ENCODE peak calls at places on chromosomes 11 and 22, in four cellular contexts. One of them, this sample, is unnamed.

GRCh38 chr11:125871391-125872137 is 15.9 kb upstream of the HYLS1 start:
- DNase-seq in neural progenitor cell: peak; percentile 78
- DNase-seq in astrocyte of the hippocampus: peak; percentile 48
- DNase-seq in NCI-H510A treated with DMSO at 0.1 percent for 48 hours: no peak
- DNase-seq in this sample: no peak

GRCh38 chr22:20522828-20523117 is 15.4 kb downstream of the MED15 start:
- DNase-seq in neural progenitor cell: no peak
- DNase-seq in astrocyte of the hippocampus: no peak
- DNase-seq in NCI-H510A treated with DMSO at 0.1 percent for 48 hours: no peak
- DNase-seq in this sample: no peak

GRCh38 chr22:25736378-25737011 is 5.5 kb upstream of the MYO18B start:
- DNase-seq in NCI-H510A treated with DMSO at 0.1 percent for 48 hours: no peak
- DNase-seq in astrocyte of the hippocampus: no peak
- DNase-seq in neural progenitor cell: no peak
- DNase-seq in this sample: no peak

GRCh38 chr11:587978-588380 is 11.7 kb downstream of the PHRF1 start:
- DNase-seq in NCI-H510A treated with DMSO at 0.1 percent for 48 hours: no peak
- DNase-seq in astrocyte of the hippocampus: peak; percentile 66
- DNase-seq in neural progenitor cell: no peak
- DNase-seq in this sample: no peak

GRCh38 chr22:48937032-48937639 is 890.5 kb downstream of the BRD1 start:
- DNase-seq in astrocyte of the hippocampus: no peak
- DNase-seq in neural progenitor cell: no peak
- DNase-seq in NCI-H510A treated with DMSO at 0.1 percent for 48 hours: peak; percentile 40
- DNase-seq in this sample: no peak

GRCh38 chr22:48694296-48694883 is 1133.3 kb downstream of the BRD1 start:
- DNase-seq in astrocyte of the hippocampus: no peak
- DNase-seq in neural progenitor cell: no peak
- DNase-seq in NCI-H510A treated with DMSO at 0.1 percent for 48 hours: no peak
- DNase-seq in this sample: no peak

GRCh38 chr11:12287374-12288211 is 89.8 kb upstream of the PARVA start:
- DNase-seq in astrocyte of the hippocampus: peak; percentile 97
- DNase-seq in NCI-H510A treated with DMSO at 0.1 percent for 48 hours: no peak
- DNase-seq in neural progenitor cell: peak; percentile 82
- DNase-seq in this sample: peak; percentile 87

GRCh38 chr22:22948651-22949611 is 61.3 kb downstream of the IGLL5 start:
- DNase-seq in NCI-H510A treated with DMSO at 0.1 percent for 48 hours: no peak
- DNase-seq in astrocyte of the hippocampus: no peak
- DNase-seq in neural progenitor cell: no peak
- DNase-seq in this sample: no peak

GRCh38 chr11:93051181-93051580 is 81.7 kb downstream of the MTNR1B start:
- DNase-seq in NCI-H510A treated with DMSO at 0.1 percent for 48 hours: no peak
- DNase-seq in astrocyte of the hippocampus: no peak
- DNase-seq in neural progenitor cell: no peak
- DNase-seq in this sample: no peak

GRCh38 chr11:47186076-47186936 is at the start of gene PACSIN3:
- DNase-seq in astrocyte of the hippocampus: peak; percentile 81
- DNase-seq in NCI-H510A treated with DMSO at 0.1 percent for 48 hours: no peak
- DNase-seq in neural progenitor cell: peak; percentile 75
- DNase-seq in this sample: no peak

GRCh38 chr11:114061053-114062049 is 1.8 kb downstream of the ZBTB16 start:
- DNase-seq in neural progenitor cell: peak; percentile 55
- DNase-seq in astrocyte of the hippocampus: peak; percentile 52
- DNase-seq in NCI-H510A treated with DMSO at 0.1 percent for 48 hours: no peak
- DNase-seq in this sample: no peak

GRCh38 chr11:63682045-63682915 is 980 bp downstream of the RTN3 start:
- DNase-seq in astrocyte of the hippocampus: peak; percentile 41
- DNase-seq in NCI-H510A treated with DMSO at 0.1 percent for 48 hours: peak; percentile 26
- DNase-seq in neural progenitor cell: peak; percentile 63
- DNase-seq in this sample: no peak

GRCh38 chr22:40203568-40203967 is 25.8 kb downstream of the TNRC6B start:
- DNase-seq in neural progenitor cell: no peak
- DNase-seq in NCI-H510A treated with DMSO at 0.1 percent for 48 hours: peak; percentile 15
- DNase-seq in astrocyte of the hippocampus: peak; percentile 40
- DNase-seq in this sample: no peak

GRCh38 chr22:27992294-27993165 is 73.5 kb upstream of the PITPNB start:
- DNase-seq in astrocyte of the hippocampus: no peak
- DNase-seq in neural progenitor cell: no peak
- DNase-seq in NCI-H510A treated with DMSO at 0.1 percent for 48 hours: no peak
- DNase-seq in this sample: no peak

GRCh38 chr22:19565382-19565902 is 41.2 kb upstream of the CLDN5 start:
- DNase-seq in neural progenitor cell: no peak
- DNase-seq in astrocyte of the hippocampus: no peak
- DNase-seq in NCI-H510A treated with DMSO at 0.1 percent for 48 hours: no peak
- DNase-seq in this sample: no peak

GRCh38 chr11:94417386-94417987 is 16.3 kb upstream of the GPR83 start:
- DNase-seq in neural progenitor cell: peak; percentile 54
- DNase-seq in astrocyte of the hippocampus: peak; percentile 60
- DNase-seq in NCI-H510A treated with DMSO at 0.1 percent for 48 hours: peak; percentile 12
- DNase-seq in this sample: no peak

GRCh38 chr11:13169709-13170108 is 107.9 kb upstream of the BMAL1 start:
- DNase-seq in neural progenitor cell: no peak
- DNase-seq in astrocyte of the hippocampus: peak; percentile 91
- DNase-seq in NCI-H510A treated with DMSO at 0.1 percent for 48 hours: no peak
- DNase-seq in this sample: peak; percentile 42

GRCh38 chr11:82796970-82797594 is 63.4 kb upstream of the FAM181B start:
- DNase-seq in astrocyte of the hippocampus: peak; percentile 18
- DNase-seq in NCI-H510A treated with DMSO at 0.1 percent for 48 hours: no peak
- DNase-seq in neural progenitor cell: no peak
- DNase-seq in this sample: no peak

GRCh38 chr22:49715450-49715849 is 112.2 kb downstream of the BRD1 start:
- DNase-seq in neural progenitor cell: no peak
- DNase-seq in astrocyte of the hippocampus: no peak
- DNase-seq in NCI-H510A treated with DMSO at 0.1 percent for 48 hours: no peak
- DNase-seq in this sample: no peak

GRCh38 chr22:33971561-33971961 is 51.3 kb upstream of the LARGE1 start:
- DNase-seq in NCI-H510A treated with DMSO at 0.1 percent for 48 hours: no peak
- DNase-seq in neural progenitor cell: peak; percentile 10
- DNase-seq in astrocyte of the hippocampus: no peak
- DNase-seq in this sample: no peak

GRCh38 chr11:60978546-60979380 is 7.3 kb downstream of the CD6 start:
- DNase-seq in neural progenitor cell: no peak
- DNase-seq in NCI-H510A treated with DMSO at 0.1 percent for 48 hours: no peak
- DNase-seq in astrocyte of the hippocampus: peak; percentile 11
- DNase-seq in this sample: no peak

GRCh38 chr11:44535201-44535980 is 30.1 kb upstream of the CD82 start:
- DNase-seq in neural progenitor cell: no peak
- DNase-seq in NCI-H510A treated with DMSO at 0.1 percent for 48 hours: no peak
- DNase-seq in astrocyte of the hippocampus: no peak
- DNase-seq in this sample: no peak

GRCh38 chr11:19368726-19369364 is 128.1 kb upstream of the E2F8 start:
- DNase-seq in NCI-H510A treated with DMSO at 0.1 percent for 48 hours: no peak
- DNase-seq in neural progenitor cell: no peak
- DNase-seq in astrocyte of the hippocampus: no peak
- DNase-seq in this sample: no peak

GRCh38 chr22:30933457-30933856 is 35.1 kb downstream of the MORC2 start:
- DNase-seq in neural progenitor cell: no peak
- DNase-seq in astrocyte of the hippocampus: no peak
- DNase-seq in NCI-H510A treated with DMSO at 0.1 percent for 48 hours: no peak
- DNase-seq in this sample: no peak

GRCh38 chr22:27405672-27406388 is 395.7 kb downstream of the MN1 start:
- DNase-seq in NCI-H510A treated with DMSO at 0.1 percent for 48 hours: no peak
- DNase-seq in astrocyte of the hippocampus: peak; percentile 78
- DNase-seq in neural progenitor cell: peak; percentile 80
- DNase-seq in this sample: no peak

GRCh38 chr22:37932821-37933578 is 20.4 kb downstream of the C22orf23 start:
- DNase-seq in NCI-H510A treated with DMSO at 0.1 percent for 48 hours: peak; percentile 10
- DNase-seq in neural progenitor cell: no peak
- DNase-seq in astrocyte of the hippocampus: peak; percentile 32
- DNase-seq in this sample: no peak

GRCh38 chr11:88398372-88399140 is 61.0 kb upstream of the CTSC start:
- DNase-seq in neural progenitor cell: no peak
- DNase-seq in NCI-H510A treated with DMSO at 0.1 percent for 48 hours: no peak
- DNase-seq in astrocyte of the hippocampus: peak; percentile 41
- DNase-seq in this sample: no peak